ENCODE peak calls at places on chromosomes 6 and 20, in five cellular contexts. One of them, this sample, is unnamed.

GRCh38 chr6:6622557-6622956 is 34.0 kb downstream of the LY86 start:
- DNase-seq in EH: no peak
- DNase-seq in posterior cingulate gyrus: no peak
- DNase-seq in fibroblast of pulmonary artery: no peak
- DNase-seq in OCI-M1: no peak
- DNase-seq in this sample: no peak

GRCh38 chr20:9319687-9320384 is 194.6 kb upstream of the LAMP5 start:
- DNase-seq in OCI-M1: peak
- DNase-seq in EH: no peak
- DNase-seq in fibroblast of pulmonary artery: no peak
- DNase-seq in posterior cingulate gyrus: no peak
- DNase-seq in this sample: no peak

GRCh38 chr20:58033026-58033536 is 195.4 kb downstream of the ANKRD60 start:
- DNase-seq in EH: no peak
- DNase-seq in posterior cingulate gyrus: no peak
- DNase-seq in fibroblast of pulmonary artery: no peak
- DNase-seq in OCI-M1: no peak
- DNase-seq in this sample: no peak

GRCh38 chr20:51750037-51750769 is 18.0 kb downstream of the ATP9A start:
- DNase-seq in fibroblast of pulmonary artery: peak
- DNase-seq in EH: peak
- DNase-seq in OCI-M1: no peak
- DNase-seq in posterior cingulate gyrus: peak
- DNase-seq in this sample: peak

GRCh38 chr20:46036370-46036769 is 7.4 kb downstream of the SLC12A5 start:
- DNase-seq in fibroblast of pulmonary artery: no peak
- DNase-seq in posterior cingulate gyrus: no peak
- DNase-seq in EH: no peak
- DNase-seq in OCI-M1: no peak
- DNase-seq in this sample: no peak

GRCh38 chr20:51529758-51530157 is 12.8 kb downstream of the NFATC2 start:
- DNase-seq in EH: peak
- DNase-seq in posterior cingulate gyrus: no peak
- DNase-seq in fibroblast of pulmonary artery: no peak
- DNase-seq in OCI-M1: peak
- DNase-seq in this sample: no peak

GRCh38 chr20:19673575-19673974 is 84.5 kb upstream of the RIN2 start:
- DNase-seq in fibroblast of pulmonary artery: no peak
- DNase-seq in OCI-M1: no peak
- DNase-seq in posterior cingulate gyrus: no peak
- DNase-seq in EH: peak
- DNase-seq in this sample: no peak

GRCh38 chr6:85464722-85465150 is 14.9 kb downstream of the NT5E start:
- DNase-seq in OCI-M1: no peak
- DNase-seq in EH: peak
- DNase-seq in fibroblast of pulmonary artery: peak
- DNase-seq in posterior cingulate gyrus: no peak
- DNase-seq in this sample: no peak

GRCh38 chr6:149566372-149567193 is at the start of gene GINM1:
- DNase-seq in posterior cingulate gyrus: peak
- DNase-seq in OCI-M1: peak
- DNase-seq in fibroblast of pulmonary artery: peak
- DNase-seq in EH: peak
- DNase-seq in this sample: peak

GRCh38 chr6:56528412-56528841 is 114.3 kb downstream of the DST start:
- DNase-seq in posterior cingulate gyrus: no peak
- DNase-seq in OCI-M1: no peak
- DNase-seq in fibroblast of pulmonary artery: peak
- DNase-seq in EH: peak
- DNase-seq in this sample: no peak

GRCh38 chr20:41559658-41560057 is 58.5 kb downstream of the CHD6 start:
- DNase-seq in fibroblast of pulmonary artery: no peak
- DNase-seq in OCI-M1: no peak
- DNase-seq in EH: no peak
- DNase-seq in posterior cingulate gyrus: no peak
- DNase-seq in this sample: no peak

GRCh38 chr20:57957397-57958049 is 247.7 kb upstream of the PMEPA1 start:
- DNase-seq in posterior cingulate gyrus: no peak
- DNase-seq in fibroblast of pulmonary artery: no peak
- DNase-seq in OCI-M1: no peak
- DNase-seq in EH: peak
- DNase-seq in this sample: no peak

GRCh38 chr6:2848851-2849250 is 7.2 kb upstream of the SERPINB1 start:
- DNase-seq in posterior cingulate gyrus: no peak
- DNase-seq in EH: no peak
- DNase-seq in fibroblast of pulmonary artery: no peak
- DNase-seq in OCI-M1: no peak
- DNase-seq in this sample: no peak

GRCh38 chr6:48973486-48973885 is 489.6 kb downstream of the MMUT start:
- DNase-seq in posterior cingulate gyrus: no peak
- DNase-seq in fibroblast of pulmonary artery: peak
- DNase-seq in EH: no peak
- DNase-seq in OCI-M1: no peak
- DNase-seq in this sample: no peak

GRCh38 chr6:14134211-14134910 is 16.8 kb downstream of the CD83 start:
- DNase-seq in EH: no peak
- DNase-seq in posterior cingulate gyrus: no peak
- DNase-seq in fibroblast of pulmonary artery: no peak
- DNase-seq in OCI-M1: no peak
- DNase-seq in this sample: no peak

GRCh38 chr6:50555982-50556381 is 157.3 kb upstream of the TFAP2D start:
- DNase-seq in posterior cingulate gyrus: no peak
- DNase-seq in EH: no peak
- DNase-seq in fibroblast of pulmonary artery: no peak
- DNase-seq in OCI-M1: no peak
- DNase-seq in this sample: no peak

GRCh38 chr20:1761116-1761515 is 103.5 kb upstream of the SIRPG start:
- DNase-seq in OCI-M1: no peak
- DNase-seq in fibroblast of pulmonary artery: peak
- DNase-seq in posterior cingulate gyrus: no peak
- DNase-seq in EH: peak
- DNase-seq in this sample: no peak

GRCh38 chr6:155146205-155146604 is 117.6 kb upstream of the CLDN20 start:
- DNase-seq in fibroblast of pulmonary artery: no peak
- DNase-seq in posterior cingulate gyrus: no peak
- DNase-seq in OCI-M1: no peak
- DNase-seq in EH: no peak
- DNase-seq in this sample: no peak

GRCh38 chr6:9540534-9541126 is 874.2 kb downstream of the TFAP2A start:
- DNase-seq in posterior cingulate gyrus: no peak
- DNase-seq in EH: peak
- DNase-seq in fibroblast of pulmonary artery: peak
- DNase-seq in OCI-M1: peak
- DNase-seq in this sample: no peak

GRCh38 chr6:45676376-45676775 is 298.6 kb upstream of the SUPT3H start:
- DNase-seq in EH: no peak
- DNase-seq in posterior cingulate gyrus: no peak
- DNase-seq in fibroblast of pulmonary artery: no peak
- DNase-seq in OCI-M1: no peak
- DNase-seq in this sample: no peak

GRCh38 chr6:31666337-31666960 is 569 bp downstream of the CSNK2B start:
- DNase-seq in posterior cingulate gyrus: no peak
- DNase-seq in fibroblast of pulmonary artery: no peak
- DNase-seq in OCI-M1: no peak
- DNase-seq in EH: peak
- DNase-seq in this sample: no peak

GRCh38 chr6:159089909-159090308 is 45.1 kb upstream of the TAGAP start:
- DNase-seq in posterior cingulate gyrus: no peak
- DNase-seq in OCI-M1: no peak
- DNase-seq in fibroblast of pulmonary artery: no peak
- DNase-seq in EH: no peak
- DNase-seq in this sample: no peak

GRCh38 chr20:24662756-24663399 is 193.4 kb downstream of the SYNDIG1 start:
- DNase-seq in EH: peak
- DNase-seq in fibroblast of pulmonary artery: no peak
- DNase-seq in posterior cingulate gyrus: no peak
- DNase-seq in OCI-M1: no peak
- DNase-seq in this sample: no peak

This sample was measured in dorsolateral prefrontal cortex.